ENCODE peak calls at places on chromosomes 7 and 10, in six cellular contexts. One of them, this sample, is unnamed. For H3K4me1, the result is how much of the 10 kb centered on the place peaks cover.

GRCh38 chr10:114087255-114087654 is 43.6 kb downstream of the ADRB1 start:
- DNase-seq in IMR-90: no peak
- DNase-seq in right cardiac atrium: no peak
- DNase-seq in psoas muscle: no peak
- DNase-seq in small intestine: no peak
- DNase-seq in heart left ventricle: no peak
- DNase-seq in this sample: no peak

GRCh38 chr7:142389544-142389943 is 131.7 kb upstream of the PRSS58 start:
- DNase-seq in IMR-90: peak
- DNase-seq in right cardiac atrium: no peak
- DNase-seq in psoas muscle: no peak
- DNase-seq in small intestine: peak
- DNase-seq in heart left ventricle: no peak
- DNase-seq in this sample: peak

GRCh38 chr10:29471483-29471859 is 163.3 kb downstream of the SVIL start:
- DNase-seq in IMR-90: peak
- DNase-seq in right cardiac atrium: no peak
- DNase-seq in psoas muscle: no peak
- DNase-seq in small intestine: no peak
- DNase-seq in heart left ventricle: no peak
- DNase-seq in this sample: peak

GRCh38 chr10:7409045-7409731 is 1.6 kb downstream of the SFMBT2 start:
- DNase-seq in IMR-90: no peak
- DNase-seq in right cardiac atrium: peak
- DNase-seq in psoas muscle: no peak
- DNase-seq in small intestine: no peak
- DNase-seq in heart left ventricle: no peak
- DNase-seq in this sample: peak

GRCh38 chr7:118243695-118244094 is 19.2 kb downstream of the ANKRD7 start:
- DNase-seq in IMR-90: no peak
- DNase-seq in right cardiac atrium: no peak
- DNase-seq in psoas muscle: no peak
- DNase-seq in small intestine: no peak
- DNase-seq in heart left ventricle: no peak
- DNase-seq in this sample: no peak

GRCh38 chr10:114596793-114597192 is 61.3 kb downstream of the ABLIM1 start:
- DNase-seq in IMR-90: no peak
- DNase-seq in right cardiac atrium: no peak
- DNase-seq in psoas muscle: no peak
- DNase-seq in small intestine: no peak
- DNase-seq in heart left ventricle: no peak
- DNase-seq in this sample: no peak

GRCh38 chr10:124657806-124658205 is 86.4 kb downstream of the FAM53B start:
- DNase-seq in IMR-90: peak
- DNase-seq in right cardiac atrium: peak
- DNase-seq in psoas muscle: no peak
- DNase-seq in small intestine: peak
- DNase-seq in heart left ventricle: no peak
- DNase-seq in this sample: no peak

GRCh38 chr10:128556575-128556974 is 430.4 kb upstream of the MKI67 start:
- DNase-seq in IMR-90: no peak
- DNase-seq in right cardiac atrium: no peak
- DNase-seq in psoas muscle: no peak
- DNase-seq in small intestine: no peak
- DNase-seq in heart left ventricle: no peak
- DNase-seq in this sample: no peak

GRCh38 chr10:30359373-30360206 is 10.5 kb upstream of the MTPAP start:
- DNase-seq in IMR-90: peak
- DNase-seq in right cardiac atrium: peak
- DNase-seq in psoas muscle: no peak
- DNase-seq in small intestine: peak
- DNase-seq in heart left ventricle: no peak
- DNase-seq in this sample: peak

GRCh38 chr7:27714831-27715444 is 25.0 kb upstream of the TAX1BP1 start:
- DNase-seq in IMR-90: peak
- DNase-seq in right cardiac atrium: no peak
- DNase-seq in psoas muscle: no peak
- DNase-seq in small intestine: peak
- DNase-seq in heart left ventricle: no peak
- DNase-seq in this sample: peak
- H3K27ac ChIP-seq in IMR-90: no peak
- H3K27ac ChIP-seq in right cardiac atrium: no peak
- H3K27ac ChIP-seq in psoas muscle: no peak
- H3K27ac ChIP-seq in small intestine: no peak
- H3K27ac ChIP-seq in heart left ventricle: no peak
- H3K27ac ChIP-seq in this sample: peak

GRCh38 chr7:77329466-77330168 is 86.5 kb downstream of the GSAP start:
- DNase-seq in IMR-90: no peak
- DNase-seq in right cardiac atrium: no peak
- DNase-seq in psoas muscle: no peak
- DNase-seq in small intestine: no peak
- DNase-seq in heart left ventricle: no peak
- DNase-seq in this sample: no peak

GRCh38 chr7:77327932-77328628 is 88.1 kb downstream of the GSAP start:
- DNase-seq in IMR-90: no peak
- DNase-seq in right cardiac atrium: no peak
- DNase-seq in psoas muscle: no peak
- DNase-seq in small intestine: no peak
- DNase-seq in heart left ventricle: no peak
- DNase-seq in this sample: no peak

GRCh38 chr7:77328669-77329068 is 87.5 kb downstream of the GSAP start:
- DNase-seq in IMR-90: peak
- DNase-seq in right cardiac atrium: no peak
- DNase-seq in psoas muscle: no peak
- DNase-seq in small intestine: no peak
- DNase-seq in heart left ventricle: no peak
- DNase-seq in this sample: no peak

GRCh38 chr7:77326131-77326530 is 90.0 kb downstream of the GSAP start:
- DNase-seq in IMR-90: peak
- DNase-seq in right cardiac atrium: no peak
- DNase-seq in psoas muscle: no peak
- DNase-seq in small intestine: no peak
- DNase-seq in heart left ventricle: no peak
- DNase-seq in this sample: no peak

DNA sequence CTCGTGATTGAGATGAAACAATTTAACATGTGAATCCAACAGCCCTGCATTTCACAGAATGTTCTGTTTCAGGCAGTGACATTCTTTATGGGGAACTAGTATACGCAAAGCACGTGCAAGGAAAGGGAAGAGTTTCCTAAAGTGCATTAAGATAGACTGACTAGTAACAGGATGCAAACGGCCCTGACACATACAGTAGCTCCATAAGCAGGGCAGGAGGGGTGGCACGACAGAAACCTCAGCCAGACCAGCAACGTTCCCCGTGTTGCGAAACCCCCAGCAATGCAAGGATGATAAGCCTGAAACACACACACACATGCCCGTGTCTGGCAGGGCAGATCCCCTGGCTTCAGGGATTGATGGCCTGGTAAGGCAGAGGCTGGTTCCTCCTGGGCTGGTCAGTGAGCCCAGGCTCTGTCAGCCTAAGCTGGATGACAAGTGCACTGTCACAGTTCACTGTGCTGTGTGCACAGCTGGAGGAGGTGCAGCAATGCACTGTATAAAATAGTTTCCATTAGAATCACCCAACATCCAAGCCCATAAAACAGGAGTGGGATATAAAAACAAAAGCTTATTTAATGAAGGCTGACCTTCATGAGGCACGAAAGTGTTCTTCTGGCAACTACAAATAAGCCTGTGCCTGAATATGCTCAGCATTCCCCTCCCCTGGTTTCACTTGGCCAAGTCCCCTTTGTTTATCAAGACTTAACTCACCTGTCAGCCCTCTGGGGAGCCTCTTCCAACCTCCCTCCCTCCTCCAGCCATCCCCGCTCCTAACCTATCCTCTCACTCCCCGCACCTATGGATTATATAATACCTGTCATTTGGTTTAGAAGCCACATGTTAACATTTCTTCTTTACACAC is 88.8 kb downstream of the GSAP start:
- DNase-seq in IMR-90: peak
- DNase-seq in right cardiac atrium: peak
- DNase-seq in psoas muscle: no peak
- DNase-seq in small intestine: no peak
- DNase-seq in heart left ventricle: no peak
- DNase-seq in this sample: peak
- H3K4me1 ChIP-seq in IMR-90: under half
- H3K4me1 ChIP-seq in right cardiac atrium: under half
- H3K4me1 ChIP-seq in psoas muscle: under half
- H3K4me1 ChIP-seq in small intestine: under half
- H3K4me1 ChIP-seq in heart left ventricle: under half
- H3K4me1 ChIP-seq in this sample: under half

GRCh38 chr7:3805151-3805550 is 504.1 kb downstream of the SDK1 start:
- DNase-seq in IMR-90: peak
- DNase-seq in right cardiac atrium: no peak
- DNase-seq in psoas muscle: no peak
- DNase-seq in small intestine: no peak
- DNase-seq in heart left ventricle: no peak
- DNase-seq in this sample: no peak
- H3K27ac ChIP-seq in IMR-90: no peak
- H3K27ac ChIP-seq in right cardiac atrium: no peak
- H3K27ac ChIP-seq in psoas muscle: no peak
- H3K27ac ChIP-seq in small intestine: no peak
- H3K27ac ChIP-seq in heart left ventricle: no peak
- H3K27ac ChIP-seq in this sample: no peak

GRCh38 chr7:129851810-129852209 is 101.0 kb downstream of the UBE2H start:
- DNase-seq in IMR-90: no peak
- DNase-seq in right cardiac atrium: no peak
- DNase-seq in psoas muscle: no peak
- DNase-seq in small intestine: peak
- DNase-seq in heart left ventricle: no peak
- DNase-seq in this sample: no peak

GRCh38 chr7:129845972-129846327 is 106.8 kb downstream of the UBE2H start:
- DNase-seq in IMR-90: peak
- DNase-seq in right cardiac atrium: no peak
- DNase-seq in psoas muscle: no peak
- DNase-seq in small intestine: no peak
- DNase-seq in heart left ventricle: no peak
- DNase-seq in this sample: no peak

GRCh38 chr7:129851174-129851573 is 101.6 kb downstream of the UBE2H start:
- DNase-seq in IMR-90: no peak
- DNase-seq in right cardiac atrium: no peak
- DNase-seq in psoas muscle: no peak
- DNase-seq in small intestine: peak
- DNase-seq in heart left ventricle: no peak
- DNase-seq in this sample: no peak

GRCh38 chr7:129845178-129845971 is 107.4 kb downstream of the UBE2H start:
- DNase-seq in IMR-90: peak
- DNase-seq in right cardiac atrium: no peak
- DNase-seq in psoas muscle: no peak
- DNase-seq in small intestine: peak
- DNase-seq in heart left ventricle: no peak
- DNase-seq in this sample: no peak

GRCh38 chr7:129848436-129848835 is 104.3 kb downstream of the UBE2H start:
- DNase-seq in IMR-90: no peak
- DNase-seq in right cardiac atrium: no peak
- DNase-seq in psoas muscle: no peak
- DNase-seq in small intestine: no peak
- DNase-seq in heart left ventricle: no peak
- DNase-seq in this sample: no peak
- H3K4me1 ChIP-seq in IMR-90: under half
- H3K4me1 ChIP-seq in right cardiac atrium: under half
- H3K4me1 ChIP-seq in psoas muscle: half or more
- H3K4me1 ChIP-seq in small intestine: under half
- H3K4me1 ChIP-seq in heart left ventricle: under half
- H3K4me1 ChIP-seq in this sample: under half

DNA sequence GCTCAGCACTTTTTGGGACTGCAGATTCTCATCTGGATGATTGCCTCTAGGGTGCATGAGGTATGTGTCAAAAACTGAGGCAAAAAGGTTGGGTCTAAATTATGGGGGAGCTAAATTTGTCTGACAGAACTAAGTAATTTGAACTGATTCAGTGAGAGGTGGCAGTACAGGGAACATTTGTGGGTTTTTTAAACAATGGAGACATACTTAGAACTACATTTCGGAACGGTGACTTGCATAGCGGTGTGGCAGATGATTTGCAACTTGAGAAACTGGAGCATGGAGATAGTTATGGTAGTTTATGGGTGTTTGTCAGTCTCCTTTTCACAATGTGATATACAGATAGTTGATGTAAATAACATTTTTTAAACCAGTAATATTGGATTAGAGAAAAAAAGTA is 14.6 kb downstream of the TBC1D12 start:
- DNase-seq in IMR-90: no peak
- DNase-seq in right cardiac atrium: no peak
- DNase-seq in psoas muscle: no peak
- DNase-seq in small intestine: no peak
- DNase-seq in heart left ventricle: no peak
- DNase-seq in this sample: no peak
- H3K27ac ChIP-seq in IMR-90: no peak
- H3K27ac ChIP-seq in right cardiac atrium: no peak
- H3K27ac ChIP-seq in psoas muscle: no peak
- H3K27ac ChIP-seq in small intestine: no peak
- H3K27ac ChIP-seq in heart left ventricle: no peak
- H3K27ac ChIP-seq in this sample: no peak

DNA sequence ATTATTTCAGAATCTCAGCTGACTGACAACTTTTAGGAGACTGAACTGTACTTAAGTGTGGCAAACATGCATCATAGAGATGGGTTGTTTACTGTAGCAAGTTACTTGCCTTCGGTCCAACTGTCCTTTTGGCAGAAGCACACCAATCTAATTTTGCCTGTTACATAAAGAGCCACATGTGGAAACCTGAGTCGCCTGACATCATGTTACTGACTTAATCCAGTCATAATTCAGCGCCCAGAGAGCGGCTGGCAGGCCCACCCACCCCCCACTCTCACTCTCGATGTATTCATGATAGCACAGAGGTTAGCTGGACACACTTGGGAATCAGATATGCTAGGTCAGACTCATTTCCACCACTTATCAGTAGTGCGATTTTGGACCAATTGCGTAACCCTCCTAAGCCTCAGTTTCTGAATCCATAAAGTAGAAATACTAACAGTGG is 57.3 kb upstream of the CAPZA2 start:
- DNase-seq in IMR-90: peak
- DNase-seq in right cardiac atrium: no peak
- DNase-seq in psoas muscle: peak
- DNase-seq in small intestine: peak
- DNase-seq in heart left ventricle: peak
- DNase-seq in this sample: peak
- H3K4me1 ChIP-seq in IMR-90: under half
- H3K4me1 ChIP-seq in right cardiac atrium: under half
- H3K4me1 ChIP-seq in psoas muscle: half or more
- H3K4me1 ChIP-seq in small intestine: under half
- H3K4me1 ChIP-seq in heart left ventricle: under half
- H3K4me1 ChIP-seq in this sample: under half

GRCh38 chr7:55094122-55094690 is 75.4 kb downstream of the EGFR start:
- DNase-seq in IMR-90: no peak
- DNase-seq in right cardiac atrium: no peak
- DNase-seq in psoas muscle: no peak
- DNase-seq in small intestine: no peak
- DNase-seq in heart left ventricle: peak
- DNase-seq in this sample: no peak
- H3K27ac ChIP-seq in IMR-90: no peak
- H3K27ac ChIP-seq in right cardiac atrium: no peak
- H3K27ac ChIP-seq in psoas muscle: peak
- H3K27ac ChIP-seq in small intestine: no peak
- H3K27ac ChIP-seq in heart left ventricle: no peak
- H3K27ac ChIP-seq in this sample: no peak

DNA sequence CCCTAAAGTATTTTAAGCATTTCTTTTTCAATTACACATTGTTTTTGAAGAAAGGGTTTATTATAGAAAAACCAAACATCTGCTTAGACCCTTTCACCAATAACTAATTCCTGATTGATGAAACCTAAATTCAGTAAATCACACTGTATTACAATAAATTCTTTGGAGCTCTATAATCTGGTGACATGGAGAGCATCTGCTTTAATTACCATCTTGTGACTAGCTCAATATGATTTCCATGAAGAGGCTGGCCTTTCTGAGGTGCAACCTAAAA is 9.7 kb downstream of the HYCC1 start:
- DNase-seq in IMR-90: no peak
- DNase-seq in right cardiac atrium: no peak
- DNase-seq in psoas muscle: no peak
- DNase-seq in small intestine: no peak
- DNase-seq in heart left ventricle: no peak
- DNase-seq in this sample: no peak
- H3K4me1 ChIP-seq in IMR-90: under half
- H3K4me1 ChIP-seq in right cardiac atrium: under half
- H3K4me1 ChIP-seq in psoas muscle: under half
- H3K4me1 ChIP-seq in small intestine: under half
- H3K4me1 ChIP-seq in heart left ventricle: under half
- H3K4me1 ChIP-seq in this sample: under half

This sample was measured in hepatocyte.